ENCODE peak calls at places on chromosome 3, in nine cellular contexts. One of them, this sample, is unnamed.

GRCh38 chr3:77686560-77686959 is 646.7 kb downstream of the ROBO2 start:
- DNase-seq in Peyer's patch: no peak
- DNase-seq in IMR-90: no peak
- DNase-seq in suprapubic skin: no peak
- DNase-seq in uterus: no peak
- DNase-seq in spleen: no peak
- DNase-seq in NB4: no peak
- DNase-seq in body of pancreas: no peak
- DNase-seq in HCT116: no peak
- DNase-seq in this sample: no peak

GRCh38 chr3:161600185-161600584 is 103.6 kb downstream of the OTOL1 start:
- DNase-seq in Peyer's patch: no peak
- DNase-seq in IMR-90: no peak
- DNase-seq in suprapubic skin: no peak
- DNase-seq in uterus: no peak
- DNase-seq in spleen: no peak
- DNase-seq in NB4: no peak
- DNase-seq in body of pancreas: no peak
- DNase-seq in HCT116: no peak
- DNase-seq in this sample: no peak

GRCh38 chr3:114454592-114455251 is 160.9 kb downstream of the TIGIT start:
- DNase-seq in Peyer's patch: no peak
- DNase-seq in IMR-90: no peak
- DNase-seq in suprapubic skin: no peak
- DNase-seq in uterus: no peak
- DNase-seq in spleen: no peak
- DNase-seq in NB4: no peak
- DNase-seq in body of pancreas: no peak
- DNase-seq in HCT116: no peak
- DNase-seq in this sample: no peak

GRCh38 chr3:148601766-148602685 is 95.7 kb upstream of the AGTR1 start:
- DNase-seq in Peyer's patch: no peak
- DNase-seq in IMR-90: peak; percentile 48
- DNase-seq in suprapubic skin: no peak
- DNase-seq in uterus: no peak
- DNase-seq in spleen: no peak
- DNase-seq in NB4: no peak
- DNase-seq in body of pancreas: peak; percentile 7
- DNase-seq in HCT116: no peak
- DNase-seq in this sample: no peak

GRCh38 chr3:171548918-171549317 is 88.7 kb upstream of the TNIK start:
- DNase-seq in Peyer's patch: no peak
- DNase-seq in IMR-90: peak; percentile 18
- DNase-seq in suprapubic skin: no peak
- DNase-seq in uterus: no peak
- DNase-seq in spleen: no peak
- DNase-seq in NB4: no peak
- DNase-seq in body of pancreas: no peak
- DNase-seq in HCT116: no peak
- DNase-seq in this sample: no peak

GRCh38 chr3:184428561-184429175 is 48.8 kb downstream of the CHRD start:
- DNase-seq in Peyer's patch: no peak
- DNase-seq in IMR-90: no peak
- DNase-seq in suprapubic skin: no peak
- DNase-seq in uterus: no peak
- DNase-seq in spleen: no peak
- DNase-seq in NB4: no peak
- DNase-seq in body of pancreas: no peak
- DNase-seq in HCT116: no peak
- DNase-seq in this sample: no peak

GRCh38 chr3:29313074-29313473 is 32.2 kb downstream of the RBMS3 start:
- DNase-seq in Peyer's patch: no peak
- DNase-seq in IMR-90: peak; percentile 59
- DNase-seq in suprapubic skin: no peak
- DNase-seq in uterus: no peak
- DNase-seq in spleen: no peak
- DNase-seq in NB4: no peak
- DNase-seq in body of pancreas: no peak
- DNase-seq in HCT116: no peak
- DNase-seq in this sample: no peak

GRCh38 chr3:53109190-53109589 is 21.0 kb downstream of the RFT1 start:
- DNase-seq in Peyer's patch: no peak
- DNase-seq in IMR-90: peak; percentile 83
- DNase-seq in suprapubic skin: no peak
- DNase-seq in uterus: no peak
- DNase-seq in spleen: no peak
- DNase-seq in NB4: no peak
- DNase-seq in body of pancreas: no peak
- DNase-seq in HCT116: no peak
- DNase-seq in this sample: no peak

GRCh38 chr3:107110596-107111305 is 266.5 kb upstream of the CCDC54 start:
- DNase-seq in Peyer's patch: no peak
- DNase-seq in IMR-90: no peak
- DNase-seq in suprapubic skin: no peak
- DNase-seq in uterus: no peak
- DNase-seq in spleen: no peak
- DNase-seq in NB4: no peak
- DNase-seq in body of pancreas: no peak
- DNase-seq in HCT116: no peak
- DNase-seq in this sample: no peak

GRCh38 chr3:9217784-9218513 is 31.5 kb downstream of the SRGAP3 start:
- DNase-seq in Peyer's patch: no peak
- DNase-seq in IMR-90: no peak
- DNase-seq in suprapubic skin: no peak
- DNase-seq in uterus: no peak
- DNase-seq in spleen: no peak
- DNase-seq in NB4: no peak
- DNase-seq in body of pancreas: no peak
- DNase-seq in HCT116: no peak
- DNase-seq in this sample: no peak

GRCh38 chr3:55162031-55162784 is 234.3 kb upstream of the LRTM1 start:
- DNase-seq in Peyer's patch: no peak
- DNase-seq in IMR-90: peak; percentile 82
- DNase-seq in suprapubic skin: no peak
- DNase-seq in uterus: no peak
- DNase-seq in spleen: no peak
- DNase-seq in NB4: no peak
- DNase-seq in body of pancreas: no peak
- DNase-seq in HCT116: no peak
- DNase-seq in this sample: no peak

GRCh38 chr3:35944915-35945710 is 305.8 kb downstream of the ARPP21 start:
- DNase-seq in Peyer's patch: peak; percentile 50
- DNase-seq in IMR-90: peak; percentile 51
- DNase-seq in suprapubic skin: no peak
- DNase-seq in uterus: no peak
- DNase-seq in spleen: no peak
- DNase-seq in NB4: no peak
- DNase-seq in body of pancreas: no peak
- DNase-seq in HCT116: no peak
- DNase-seq in this sample: no peak

GRCh38 chr3:88807471-88808090 is 299.8 kb upstream of the EPHA3 start:
- DNase-seq in Peyer's patch: no peak
- DNase-seq in IMR-90: peak; percentile 74
- DNase-seq in suprapubic skin: no peak
- DNase-seq in uterus: no peak
- DNase-seq in spleen: no peak
- DNase-seq in NB4: no peak
- DNase-seq in body of pancreas: no peak
- DNase-seq in HCT116: no peak
- DNase-seq in this sample: no peak

GRCh38 chr3:158789592-158789991 is 12.3 kb upstream of the MFSD1 start:
- DNase-seq in Peyer's patch: no peak
- DNase-seq in IMR-90: peak; percentile 81
- DNase-seq in suprapubic skin: no peak
- DNase-seq in uterus: no peak
- DNase-seq in spleen: no peak
- DNase-seq in NB4: peak; percentile 59
- DNase-seq in body of pancreas: no peak
- DNase-seq in HCT116: no peak
- DNase-seq in this sample: no peak

GRCh38 chr3:13479332-13479581 is 849 bp upstream of the HDAC11 start:
- DNase-seq in Peyer's patch: peak; percentile 66
- DNase-seq in IMR-90: no peak
- DNase-seq in suprapubic skin: no peak
- DNase-seq in uterus: no peak
- DNase-seq in spleen: no peak
- DNase-seq in NB4: no peak
- DNase-seq in body of pancreas: no peak
- DNase-seq in HCT116: no peak
- DNase-seq in this sample: no peak

GRCh38 chr3:13480340-13481318 is 523 bp downstream of the HDAC11 start:
- DNase-seq in Peyer's patch: peak; percentile 68
- DNase-seq in IMR-90: peak; percentile 10
- DNase-seq in suprapubic skin: no peak
- DNase-seq in uterus: peak; percentile 29
- DNase-seq in spleen: peak; percentile 84
- DNase-seq in NB4: no peak
- DNase-seq in body of pancreas: peak; percentile 92
- DNase-seq in HCT116: no peak
- DNase-seq in this sample: no peak

GRCh38 chr3:13477946-13478345 is 2.2 kb upstream of the HDAC11 start:
- DNase-seq in Peyer's patch: no peak
- DNase-seq in IMR-90: no peak
- DNase-seq in suprapubic skin: no peak
- DNase-seq in uterus: no peak
- DNase-seq in spleen: peak; percentile 67
- DNase-seq in NB4: no peak
- DNase-seq in body of pancreas: no peak
- DNase-seq in HCT116: no peak
- DNase-seq in this sample: no peak

GRCh38 chr3:13482106-13482690 is 2.1 kb downstream of the HDAC11 start:
- DNase-seq in Peyer's patch: no peak
- DNase-seq in IMR-90: no peak
- DNase-seq in suprapubic skin: no peak
- DNase-seq in uterus: no peak
- DNase-seq in spleen: peak; percentile 60
- DNase-seq in NB4: no peak
- DNase-seq in body of pancreas: no peak
- DNase-seq in HCT116: no peak
- DNase-seq in this sample: no peak

GRCh38 chr3:13479582-13480339 is at the start of gene HDAC11:
- DNase-seq in Peyer's patch: peak; percentile 100
- DNase-seq in IMR-90: peak; percentile 95
- DNase-seq in suprapubic skin: peak; percentile 99
- DNase-seq in uterus: peak; percentile 99
- DNase-seq in spleen: peak; percentile 100
- DNase-seq in NB4: peak; percentile 96
- DNase-seq in body of pancreas: peak; percentile 99
- DNase-seq in HCT116: peak; percentile 89
- DNase-seq in this sample: peak; percentile 81
- TF ChIP-seq POLR2A in Peyer's patch: peak; percentile 81
- TF ChIP-seq POLR2A in IMR-90: no peak
- TF ChIP-seq POLR2A in suprapubic skin: no peak
- TF ChIP-seq POLR2A in uterus: peak; percentile 67
- TF ChIP-seq POLR2A in spleen: no peak
- TF ChIP-seq POLR2A in NB4: peak; percentile 61
- TF ChIP-seq POLR2A in body of pancreas: peak; percentile 94
- TF ChIP-seq POLR2A in HCT116: no peak
- TF ChIP-seq POLR2A in this sample: peak; percentile 66

GRCh38 chr3:31880020-31880419 is 101.0 kb downstream of the OSBPL10 start:
- DNase-seq in Peyer's patch: peak; percentile 47
- DNase-seq in IMR-90: peak; percentile 8
- DNase-seq in suprapubic skin: no peak
- DNase-seq in uterus: no peak
- DNase-seq in spleen: no peak
- DNase-seq in NB4: peak; percentile 64
- DNase-seq in body of pancreas: no peak
- DNase-seq in HCT116: no peak
- DNase-seq in this sample: no peak
- TF ChIP-seq CTCF in Peyer's patch: no peak
- TF ChIP-seq CTCF in IMR-90: no peak
- TF ChIP-seq CTCF in suprapubic skin: no peak
- TF ChIP-seq CTCF in uterus: no peak
- TF ChIP-seq CTCF in spleen: no peak
- TF ChIP-seq CTCF in NB4: no peak
- TF ChIP-seq CTCF in body of pancreas: no peak
- TF ChIP-seq CTCF in HCT116: no peak
- TF ChIP-seq CTCF in this sample: no peak

GRCh38 chr3:108602249-108602934 is 12.9 kb downstream of the DZIP3 start:
- DNase-seq in Peyer's patch: no peak
- DNase-seq in IMR-90: no peak
- DNase-seq in suprapubic skin: no peak
- DNase-seq in uterus: no peak
- DNase-seq in spleen: no peak
- DNase-seq in NB4: no peak
- DNase-seq in body of pancreas: peak; percentile 31
- DNase-seq in HCT116: no peak
- DNase-seq in this sample: no peak

GRCh38 chr3:108603689-108604088 is 14.2 kb downstream of the DZIP3 start:
- DNase-seq in Peyer's patch: no peak
- DNase-seq in IMR-90: peak; percentile 23
- DNase-seq in suprapubic skin: no peak
- DNase-seq in uterus: no peak
- DNase-seq in spleen: no peak
- DNase-seq in NB4: peak; percentile 32
- DNase-seq in body of pancreas: no peak
- DNase-seq in HCT116: no peak
- DNase-seq in this sample: no peak

GRCh38 chr3:108602935-108603294 is 13.4 kb downstream of the DZIP3 start:
- DNase-seq in Peyer's patch: no peak
- DNase-seq in IMR-90: no peak
- DNase-seq in suprapubic skin: no peak
- DNase-seq in uterus: no peak
- DNase-seq in spleen: no peak
- DNase-seq in NB4: no peak
- DNase-seq in body of pancreas: no peak
- DNase-seq in HCT116: no peak
- DNase-seq in this sample: no peak

GRCh38 chr3:108605028-108605427 is 15.5 kb downstream of the DZIP3 start:
- DNase-seq in Peyer's patch: no peak
- DNase-seq in IMR-90: no peak
- DNase-seq in suprapubic skin: no peak
- DNase-seq in uterus: no peak
- DNase-seq in spleen: no peak
- DNase-seq in NB4: no peak
- DNase-seq in body of pancreas: no peak
- DNase-seq in HCT116: no peak
- DNase-seq in this sample: no peak

DNA sequence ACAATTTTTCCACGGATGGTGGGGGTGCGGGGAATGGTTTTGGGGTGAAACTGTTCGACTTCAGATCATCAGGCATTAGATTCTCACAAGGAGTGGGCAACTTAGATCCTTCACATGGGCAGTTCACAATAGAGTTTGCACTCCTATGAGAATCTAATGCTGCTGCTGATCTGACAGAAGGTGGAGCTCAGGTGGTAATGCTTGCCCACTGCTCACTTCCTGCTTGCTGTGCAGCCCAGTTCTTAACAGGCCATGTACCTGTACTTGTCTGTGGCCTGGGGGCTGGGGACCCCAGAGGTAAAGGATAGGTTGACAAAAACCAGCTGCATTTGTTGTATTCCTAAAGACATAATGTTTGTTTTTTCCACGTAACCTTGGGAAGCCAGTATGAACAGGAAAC is 16.0 kb downstream of the DZIP3 start:
- DNase-seq in Peyer's patch: no peak
- DNase-seq in IMR-90: no peak
- DNase-seq in suprapubic skin: no peak
- DNase-seq in uterus: no peak
- DNase-seq in spleen: no peak
- DNase-seq in NB4: no peak
- DNase-seq in body of pancreas: no peak
- DNase-seq in HCT116: no peak
- DNase-seq in this sample: no peak
- TF ChIP-seq POLR2A in Peyer's patch: no peak
- TF ChIP-seq POLR2A in IMR-90: no peak
- TF ChIP-seq POLR2A in suprapubic skin: no peak
- TF ChIP-seq POLR2A in uterus: no peak
- TF ChIP-seq POLR2A in spleen: no peak
- TF ChIP-seq POLR2A in NB4: no peak
- TF ChIP-seq POLR2A in body of pancreas: no peak
- TF ChIP-seq POLR2A in HCT116: no peak
- TF ChIP-seq POLR2A in this sample: no peak

GRCh38 chr3:170431054-170431453 is 12.4 kb downstream of the CLDN11 start:
- DNase-seq in Peyer's patch: no peak
- DNase-seq in IMR-90: no peak
- DNase-seq in suprapubic skin: no peak
- DNase-seq in uterus: no peak
- DNase-seq in spleen: no peak
- DNase-seq in NB4: no peak
- DNase-seq in body of pancreas: no peak
- DNase-seq in HCT116: no peak
- DNase-seq in this sample: no peak
- TF ChIP-seq CTCF in Peyer's patch: no peak
- TF ChIP-seq CTCF in IMR-90: peak; percentile 27
- TF ChIP-seq CTCF in suprapubic skin: no peak
- TF ChIP-seq CTCF in uterus: no peak
- TF ChIP-seq CTCF in spleen: no peak
- TF ChIP-seq CTCF in NB4: no peak
- TF ChIP-seq CTCF in body of pancreas: no peak
- TF ChIP-seq CTCF in HCT116: no peak
- TF ChIP-seq CTCF in this sample: no peak